ENCODE peak calls at places on chromosome 18, in six cellular contexts. One of them, this sample, is unnamed.
A peak's percentile ranks its signal among the peaks of the same experiment; 100 is the strongest.

GRCh38 chr18:65983750-65984149 is 232.9 kb downstream of the CDH7 start:
- DNase-seq in GM23338: peak; percentile 16
- DNase-seq in stomach: no peak
- DNase-seq in Panc1: no peak
- DNase-seq in HepG2: peak; percentile 5
- DNase-seq in transverse colon: no peak
- DNase-seq in this sample: no peak

GRCh38 chr18:10477121-10477862 is 22.9 kb downstream of the APCDD1 start:
- DNase-seq in transverse colon: no peak
- DNase-seq in Panc1: no peak
- DNase-seq in stomach: no peak
- DNase-seq in GM23338: peak; percentile 50
- DNase-seq in HepG2: no peak
- DNase-seq in this sample: no peak

GRCh38 chr18:5546660-5547059 is 2.9 kb upstream of the EPB41L3 start:
- DNase-seq in GM23338: peak; percentile 80
- DNase-seq in HepG2: no peak
- DNase-seq in transverse colon: no peak
- DNase-seq in Panc1: no peak
- DNase-seq in stomach: no peak
- DNase-seq in this sample: no peak

GRCh38 chr18:35514752-35515459 is 17.1 kb upstream of the INO80C start:
- DNase-seq in GM23338: no peak
- DNase-seq in stomach: no peak
- DNase-seq in transverse colon: no peak
- DNase-seq in HepG2: no peak
- DNase-seq in Panc1: no peak
- DNase-seq in this sample: no peak

GRCh38 chr18:77086034-77086433 is 46.5 kb downstream of the MBP start:
- DNase-seq in stomach: no peak
- DNase-seq in GM23338: no peak
- DNase-seq in transverse colon: no peak
- DNase-seq in Panc1: no peak
- DNase-seq in HepG2: no peak
- DNase-seq in this sample: no peak

GRCh38 chr18:52152036-52152435 is 188.0 kb upstream of the DCC start:
- DNase-seq in Panc1: no peak
- DNase-seq in HepG2: no peak
- DNase-seq in stomach: no peak
- DNase-seq in GM23338: no peak
- DNase-seq in transverse colon: no peak
- DNase-seq in this sample: no peak

GRCh38 chr18:42274488-42275137 is 319.6 kb downstream of the PIK3C3 start:
- DNase-seq in GM23338: peak; percentile 55
- DNase-seq in HepG2: peak; percentile 62
- DNase-seq in Panc1: no peak
- DNase-seq in transverse colon: no peak
- DNase-seq in stomach: no peak
- DNase-seq in this sample: no peak

GRCh38 chr18:2970762-2971659 is 41.9 kb downstream of the LPIN2 start:
- DNase-seq in transverse colon: no peak
- DNase-seq in GM23338: no peak
- DNase-seq in Panc1: no peak
- DNase-seq in HepG2: no peak
- DNase-seq in stomach: no peak
- DNase-seq in this sample: peak; percentile 56

GRCh38 chr18:45820144-45820745 is 5.2 kb upstream of the SIGLEC15 start:
- DNase-seq in stomach: no peak
- DNase-seq in Panc1: no peak
- DNase-seq in HepG2: no peak
- DNase-seq in transverse colon: no peak
- DNase-seq in GM23338: no peak
- DNase-seq in this sample: no peak

GRCh38 chr18:77061291-77061945 is 71.2 kb downstream of the MBP start:
- DNase-seq in stomach: no peak
- DNase-seq in HepG2: no peak
- DNase-seq in Panc1: no peak
- DNase-seq in GM23338: no peak
- DNase-seq in transverse colon: no peak
- DNase-seq in this sample: no peak

GRCh38 chr18:21004721-21005120 is 106.9 kb downstream of the ROCK1 start:
- DNase-seq in Panc1: no peak
- DNase-seq in transverse colon: no peak
- DNase-seq in HepG2: no peak
- DNase-seq in stomach: no peak
- DNase-seq in GM23338: no peak
- DNase-seq in this sample: no peak

GRCh38 chr18:32289480-32290075 is 99.7 kb downstream of the MEP1B start:
- DNase-seq in GM23338: peak; percentile 84
- DNase-seq in transverse colon: peak; percentile 56
- DNase-seq in Panc1: peak; percentile 38
- DNase-seq in HepG2: peak; percentile 66
- DNase-seq in stomach: peak; percentile 54
- DNase-seq in this sample: peak; percentile 36

GRCh38 chr18:45666520-45666919 is 51.2 kb downstream of the SLC14A2 start:
- DNase-seq in Panc1: no peak
- DNase-seq in HepG2: peak; percentile 18
- DNase-seq in transverse colon: no peak
- DNase-seq in GM23338: no peak
- DNase-seq in stomach: no peak
- DNase-seq in this sample: no peak

GRCh38 chr18:4762399-4762798 is 307.3 kb upstream of the DLGAP1 start:
- DNase-seq in transverse colon: no peak
- DNase-seq in GM23338: no peak
- DNase-seq in Panc1: no peak
- DNase-seq in stomach: no peak
- DNase-seq in HepG2: no peak
- DNase-seq in this sample: no peak

GRCh38 chr18:79856119-79857080 is 58.7 kb downstream of the KCNG2 start:
- DNase-seq in transverse colon: no peak
- DNase-seq in GM23338: peak; percentile 75
- DNase-seq in HepG2: no peak
- DNase-seq in stomach: no peak
- DNase-seq in Panc1: no peak
- DNase-seq in this sample: peak; percentile 38

GRCh38 chr18:57364460-57364859 is 12.1 kb downstream of the ST8SIA3 start:
- DNase-seq in Panc1: no peak
- DNase-seq in transverse colon: no peak
- DNase-seq in GM23338: no peak
- DNase-seq in HepG2: no peak
- DNase-seq in stomach: no peak
- DNase-seq in this sample: no peak

GRCh38 chr18:13613099-13613498 is 113.3 kb downstream of the FAM210A start:
- DNase-seq in HepG2: no peak
- DNase-seq in transverse colon: no peak
- DNase-seq in Panc1: no peak
- DNase-seq in stomach: no peak
- DNase-seq in GM23338: no peak
- DNase-seq in this sample: no peak

GRCh38 chr18:76725445-76725844 is 96.9 kb upstream of the ZNF236 start:
- DNase-seq in Panc1: no peak
- DNase-seq in stomach: no peak
- DNase-seq in HepG2: no peak
- DNase-seq in transverse colon: no peak
- DNase-seq in GM23338: no peak
- DNase-seq in this sample: no peak

GRCh38 chr18:42064109-42064508 is 109.1 kb downstream of the PIK3C3 start:
- DNase-seq in Panc1: no peak
- DNase-seq in transverse colon: no peak
- DNase-seq in GM23338: no peak
- DNase-seq in HepG2: no peak
- DNase-seq in stomach: no peak
- DNase-seq in this sample: no peak

GRCh38 chr18:6374340-6374739 is 40.4 kb downstream of the L3MBTL4 start:
- DNase-seq in stomach: no peak
- DNase-seq in GM23338: no peak
- DNase-seq in transverse colon: no peak
- DNase-seq in HepG2: peak; percentile 60
- DNase-seq in Panc1: no peak
- DNase-seq in this sample: no peak

GRCh38 chr18:1253825-1254224 is 349.2 kb downstream of the ADCYAP1 start:
- DNase-seq in Panc1: no peak
- DNase-seq in GM23338: no peak
- DNase-seq in stomach: no peak
- DNase-seq in HepG2: no peak
- DNase-seq in transverse colon: no peak
- DNase-seq in this sample: no peak

GRCh38 chr18:77119851-77120491 is 12.6 kb downstream of the MBP start:
- DNase-seq in stomach: no peak
- DNase-seq in transverse colon: no peak
- DNase-seq in GM23338: no peak
- DNase-seq in HepG2: no peak
- DNase-seq in Panc1: no peak
- DNase-seq in this sample: peak; percentile 19

GRCh38 chr18:61898576-61899205 is 5.9 kb upstream of the RNF152 start:
- DNase-seq in stomach: no peak
- DNase-seq in HepG2: peak; percentile 8
- DNase-seq in transverse colon: peak; percentile 74
- DNase-seq in Panc1: no peak
- DNase-seq in GM23338: no peak
- DNase-seq in this sample: no peak
- TF ChIP-seq POLR2AphosphoS5 in stomach: no peak
- TF ChIP-seq POLR2AphosphoS5 in HepG2: no peak
- TF ChIP-seq POLR2AphosphoS5 in transverse colon: no peak
- TF ChIP-seq POLR2AphosphoS5 in Panc1: no peak
- TF ChIP-seq POLR2AphosphoS5 in GM23338: no peak
- TF ChIP-seq POLR2AphosphoS5 in this sample: no peak

GRCh38 chr18:22335644-22336275 is 82.0 kb downstream of the CTAGE1 start:
- DNase-seq in HepG2: no peak
- DNase-seq in Panc1: no peak
- DNase-seq in transverse colon: peak; percentile 83
- DNase-seq in stomach: peak; percentile 66
- DNase-seq in GM23338: no peak
- DNase-seq in this sample: peak; percentile 32
- H3K27me3 ChIP-seq in HepG2: peaks cover 6% of the 10 kb centered on the region
- H3K27me3 ChIP-seq in Panc1: peaks cover 3% of the 10 kb centered on the region
- H3K27me3 ChIP-seq in transverse colon: no peaks in the 10 kb centered on the region
- H3K27me3 ChIP-seq in stomach: no peaks in the 10 kb centered on the region
- H3K27me3 ChIP-seq in GM23338: peaks cover 15% of the 10 kb centered on the region
- H3K27me3 ChIP-seq in this sample: no peaks in the 10 kb centered on the region

GRCh38 chr18:25283769-25284168 is 68.2 kb downstream of the ZNF521 start:
- DNase-seq in transverse colon: no peak
- DNase-seq in stomach: no peak
- DNase-seq in HepG2: no peak
- DNase-seq in Panc1: no peak
- DNase-seq in GM23338: no peak
- DNase-seq in this sample: no peak
- H3K4me1 ChIP-seq in transverse colon: no peaks in the 10 kb centered on the region
- H3K4me1 ChIP-seq in stomach: peaks cover 16% of the 10 kb centered on the region
- H3K4me1 ChIP-seq in HepG2: no peaks in the 10 kb centered on the region
- H3K4me1 ChIP-seq in Panc1: no peaks in the 10 kb centered on the region
- H3K4me1 ChIP-seq in GM23338: peaks cover 54% of the 10 kb centered on the region
- H3K4me1 ChIP-seq in this sample: peaks cover 6% of the 10 kb centered on the region

DNA sequence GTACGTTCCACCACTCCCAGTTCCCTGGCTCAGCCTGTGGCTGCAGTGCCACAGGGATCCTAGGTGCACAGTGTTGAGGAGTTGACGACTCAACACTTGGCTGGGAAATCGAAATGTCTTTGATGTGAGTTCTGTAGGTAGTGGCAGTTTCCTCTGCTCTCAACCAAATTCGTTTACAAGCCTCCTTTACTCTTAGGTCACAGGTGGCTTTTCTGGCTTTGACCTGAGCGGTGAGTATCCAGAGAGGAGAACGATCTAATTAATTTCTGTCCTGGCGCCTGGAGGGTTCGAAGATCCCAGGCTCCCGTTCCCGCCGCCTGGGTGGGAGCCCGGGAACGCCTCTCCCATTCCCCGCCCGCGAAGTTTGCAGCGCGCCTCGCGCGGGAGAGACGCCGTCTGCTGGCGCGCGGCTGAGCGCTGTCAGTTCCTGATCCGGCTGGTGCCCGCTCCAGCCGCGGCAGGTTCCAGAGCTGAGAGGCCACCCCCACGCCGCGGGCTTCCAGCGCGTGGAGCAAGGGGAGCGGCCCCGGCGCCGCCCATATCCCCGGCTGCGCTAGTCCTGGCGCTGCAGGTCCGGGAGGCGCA is at the start of gene LAMA3:
- DNase-seq in stomach: peak; percentile 77
- DNase-seq in HepG2: no peak
- DNase-seq in transverse colon: peak; percentile 61
- DNase-seq in GM23338: peak; percentile 59
- DNase-seq in Panc1: no peak
- DNase-seq in this sample: peak; percentile 93
- TF ChIP-seq POLR2AphosphoS5 in stomach: peak; percentile 62
- TF ChIP-seq POLR2AphosphoS5 in HepG2: no peak
- TF ChIP-seq POLR2AphosphoS5 in transverse colon: peak; percentile 17
- TF ChIP-seq POLR2AphosphoS5 in GM23338: no peak
- TF ChIP-seq POLR2AphosphoS5 in Panc1: no peak
- TF ChIP-seq POLR2AphosphoS5 in this sample: no peak

DNA sequence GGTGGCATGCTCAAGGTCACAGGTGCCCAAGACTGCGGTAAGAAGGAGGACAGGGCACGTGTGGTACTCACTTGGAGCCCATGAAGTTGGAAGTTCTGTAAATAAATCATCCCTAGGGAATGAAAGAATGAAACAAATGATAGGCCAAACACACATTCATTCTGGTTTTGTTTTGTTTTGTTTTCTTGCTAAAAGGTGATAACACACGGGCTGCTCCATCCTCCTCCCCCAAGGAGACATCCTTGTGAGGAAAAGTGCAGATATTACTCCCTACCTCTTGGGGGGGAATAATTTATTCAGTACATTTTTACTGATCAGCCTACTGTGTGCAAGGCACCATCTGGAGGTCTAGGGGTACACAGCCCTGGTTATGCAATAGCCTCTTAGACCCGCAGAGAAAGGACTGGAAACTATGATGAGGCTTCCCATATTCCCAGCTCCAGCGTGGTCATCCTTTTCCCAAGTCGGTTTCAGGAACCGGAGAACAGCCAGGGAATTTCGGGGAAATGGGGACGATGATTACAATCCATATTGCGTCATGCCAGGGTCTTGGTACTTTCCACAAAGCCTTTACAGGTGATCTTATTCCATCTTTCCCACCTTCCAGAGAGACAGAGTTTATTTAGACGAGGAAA is 6.3 kb downstream of the RAX start:
- DNase-seq in transverse colon: no peak
- DNase-seq in Panc1: no peak
- DNase-seq in GM23338: peak; percentile 5
- DNase-seq in HepG2: no peak
- DNase-seq in stomach: no peak
- DNase-seq in this sample: no peak
- H3K27me3 ChIP-seq in transverse colon: peaks cover 95% of the 10 kb centered on the region
- H3K27me3 ChIP-seq in Panc1: peaks cover 19% of the 10 kb centered on the region
- H3K27me3 ChIP-seq in GM23338: peaks cover 99% of the 10 kb centered on the region
- H3K27me3 ChIP-seq in HepG2: peaks cover 71% of the 10 kb centered on the region
- H3K27me3 ChIP-seq in stomach: peaks cover 21% of the 10 kb centered on the region
- H3K27me3 ChIP-seq in this sample: peaks cover 83% of the 10 kb centered on the region

This sample was measured in upper lobe of left lung.